ENCODE peak calls at places on chromosomes 5 and 9, in eight cellular contexts. R is adrenal gland, O is fibroblast of mammary gland, K is fibroblast of villous mesenchyme, M is HCT116, H is psoas muscle, F is endodermal cell, Z is astrocyte of the spinal cord. D is an unnamed sample.
A peak's percentile ranks its signal among the peaks of the same experiment; 100 is the strongest.

GRCh38 chr5:171420429-171421231 is 1.2 kb downstream of the FGF18 start:
- DNase-seq in R (peak; percentile 79), O (peak; percentile 87), K (peak; percentile 55), M (no peak), H (peak; percentile 91), F (peak; percentile 74), Z (peak; percentile 82), D (peak; percentile 87)

GRCh38 chr9:126611592-126612328 is 2.0 kb upstream of the LMX1B start:
- DNase-seq in R (peak; percentile 76), O (peak; percentile 50), K (peak; percentile 49), M (peak; percentile 32), H (peak; percentile 87), F (peak; percentile 98), Z (peak; percentile 41), D (peak; percentile 8)

GRCh38 chr9:134692573-134692860 is 50.9 kb downstream of the COL5A1 start:
- DNase-seq in R (no peak), O (no peak), K (no peak), M (no peak), H (no peak), F (no peak), Z (no peak), D (no peak)

GRCh38 chr5:122772446-122772845 is 2.4 kb upstream of the SNX2 start:
- DNase-seq in R (no peak), O (no peak), K (peak; percentile 26), M (no peak), H (no peak), F (no peak), Z (peak; percentile 51), D (peak; percentile 41)

GRCh38 chr9:101486693-101487442 is 46.8 kb upstream of the RNF20 start:
- DNase-seq in R (peak; percentile 76), O (peak; percentile 36), K (peak; percentile 32), M (peak; percentile 51), H (peak; percentile 75), F (peak; percentile 93), Z (peak; percentile 65), D (no peak)

GRCh38 chr5:135222171-135222681 is 176.8 kb downstream of the MACROH2A1 start:
- DNase-seq in R (peak; percentile 50), O (no peak), K (no peak), M (peak; percentile 15), H (peak; percentile 87), F (peak; percentile 35), Z (no peak), D (no peak)

GRCh38 chr5:139197710-139198669 is at the start of gene SIL1:
- DNase-seq in R (peak; percentile 99), O (peak; percentile 88), K (peak; percentile 95), M (peak; percentile 82), H (peak; percentile 98), F (peak; percentile 100), Z (peak; percentile 96), D (peak; percentile 79)

GRCh38 chr5:17079562-17079961 is 137.9 kb upstream of the BASP1 start:
- DNase-seq in R (peak; percentile 55), O (no peak), K (peak; percentile 65), M (no peak), H (no peak), F (no peak), Z (no peak), D (no peak)

GRCh38 chr5:10601246-10602030 is 37.6 kb downstream of the ANKRD33B start:
- DNase-seq in R (peak; percentile 76), O (peak; percentile 97), K (peak; percentile 93), M (peak; percentile 16), H (peak; percentile 92), F (peak; percentile 47), Z (peak; percentile 92), D (peak; percentile 73)

GRCh38 chr5:138654281-138654867 is 79.2 kb upstream of the HSPA9 start:
- DNase-seq in R (no peak), O (peak; percentile 75), K (peak; percentile 52), M (no peak), H (no peak), F (peak; percentile 48), Z (peak; percentile 70), D (peak; percentile 29)

GRCh38 chr5:72541501-72542235 is 34.5 kb upstream of the ZNF366 start:
- DNase-seq in R (no peak), O (no peak), K (no peak), M (no peak), H (peak; percentile 60), F (peak; percentile 89), Z (no peak), D (no peak)

GRCh38 chr5:125725686-125726085 is 697.5 kb upstream of the GRAMD2B start:
- DNase-seq in R (no peak), O (no peak), K (no peak), M (no peak), H (no peak), F (no peak), Z (no peak), D (no peak)

GRCh38 chr9:88477300-88477751 is 57.7 kb upstream of the NXNL2 start:
- DNase-seq in R (no peak), O (peak; percentile 99), K (peak; percentile 77), M (no peak), H (no peak), F (no peak), Z (peak; percentile 97), D (peak; percentile 78)

GRCh38 chr5:91219803-91220371 is 163.2 kb downstream of the ARRDC3 start:
- DNase-seq in R (peak; percentile 65), O (peak; percentile 71), K (no peak), M (peak; percentile 26), H (no peak), F (peak; percentile 73), Z (peak; percentile 55), D (peak; percentile 5)

GRCh38 chr9:6785682-6786081 is 27.9 kb downstream of the KDM4C start:
- DNase-seq in R (peak; percentile 28), O (no peak), K (no peak), M (no peak), H (no peak), F (no peak), Z (no peak), D (no peak)

GRCh38 chr9:6783753-6784152 is 26.0 kb downstream of the KDM4C start:
- DNase-seq in R (peak; percentile 2), O (no peak), K (no peak), M (no peak), H (no peak), F (no peak), Z (no peak), D (no peak)

GRCh38 chr9:6782981-6783380 is 25.2 kb downstream of the KDM4C start:
- DNase-seq in R (peak; percentile 2), O (no peak), K (peak; percentile 43), M (no peak), H (no peak), F (no peak), Z (no peak), D (no peak)

GRCh38 chr9:6788175-6789016 is 30.6 kb downstream of the KDM4C start:
- DNase-seq in R (peak; percentile 29), O (peak; percentile 62), K (peak; percentile 29), M (peak; percentile 24), H (no peak), F (peak; percentile 94), Z (peak; percentile 58), D (no peak)

DNA sequence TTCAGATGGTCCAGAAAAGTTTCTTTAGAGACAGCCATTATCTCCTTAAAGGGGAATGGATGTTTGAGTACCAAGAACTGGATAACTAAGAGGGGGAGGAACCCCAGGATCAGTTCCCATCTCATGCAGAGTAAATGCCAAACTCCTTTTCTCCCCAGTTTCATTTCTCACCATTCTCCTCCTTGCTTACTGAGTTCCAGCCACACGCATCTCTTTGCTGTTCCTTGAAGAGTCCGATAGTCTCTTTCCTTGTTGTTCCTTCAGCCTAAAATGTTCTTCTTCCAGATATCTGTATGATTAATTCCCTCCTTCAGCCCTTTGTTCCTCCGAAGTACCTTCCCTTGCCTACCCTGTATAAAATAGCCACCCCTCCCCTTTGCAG is 30.0 kb downstream of the KDM4C start:
- DNase-seq in R (no peak), O (no peak), K (no peak), M (no peak), H (no peak), F (no peak), Z (no peak), D (no peak)
- H3K4me3 ChIP-seq in R (no peak overlapping the region), O (peak overlapping the region; percentile 29), K (no peak overlapping the region), M (peak overlapping the region; percentile 43), H (no peak overlapping the region), F (no peak overlapping the region), Z (no peak overlapping the region), D (no peak overlapping the region)

GRCh38 chr5:176608937-176609723 is 826 bp downstream of the GPRIN1 start:
- DNase-seq in R (no peak), O (no peak), K (no peak), M (no peak), H (no peak), F (no peak), Z (no peak), D (no peak)
- H3K4me3 ChIP-seq in R (no peak overlapping the region), O (peak overlapping the region; percentile 45), K (peak overlapping the region; percentile 70), M (peak overlapping the region; percentile 74), H (peak overlapping the region; percentile 67), F (peak overlapping the region; percentile 76), Z (peak overlapping the region; percentile 45), D (peak overlapping the region; percentile 53)

DNA sequence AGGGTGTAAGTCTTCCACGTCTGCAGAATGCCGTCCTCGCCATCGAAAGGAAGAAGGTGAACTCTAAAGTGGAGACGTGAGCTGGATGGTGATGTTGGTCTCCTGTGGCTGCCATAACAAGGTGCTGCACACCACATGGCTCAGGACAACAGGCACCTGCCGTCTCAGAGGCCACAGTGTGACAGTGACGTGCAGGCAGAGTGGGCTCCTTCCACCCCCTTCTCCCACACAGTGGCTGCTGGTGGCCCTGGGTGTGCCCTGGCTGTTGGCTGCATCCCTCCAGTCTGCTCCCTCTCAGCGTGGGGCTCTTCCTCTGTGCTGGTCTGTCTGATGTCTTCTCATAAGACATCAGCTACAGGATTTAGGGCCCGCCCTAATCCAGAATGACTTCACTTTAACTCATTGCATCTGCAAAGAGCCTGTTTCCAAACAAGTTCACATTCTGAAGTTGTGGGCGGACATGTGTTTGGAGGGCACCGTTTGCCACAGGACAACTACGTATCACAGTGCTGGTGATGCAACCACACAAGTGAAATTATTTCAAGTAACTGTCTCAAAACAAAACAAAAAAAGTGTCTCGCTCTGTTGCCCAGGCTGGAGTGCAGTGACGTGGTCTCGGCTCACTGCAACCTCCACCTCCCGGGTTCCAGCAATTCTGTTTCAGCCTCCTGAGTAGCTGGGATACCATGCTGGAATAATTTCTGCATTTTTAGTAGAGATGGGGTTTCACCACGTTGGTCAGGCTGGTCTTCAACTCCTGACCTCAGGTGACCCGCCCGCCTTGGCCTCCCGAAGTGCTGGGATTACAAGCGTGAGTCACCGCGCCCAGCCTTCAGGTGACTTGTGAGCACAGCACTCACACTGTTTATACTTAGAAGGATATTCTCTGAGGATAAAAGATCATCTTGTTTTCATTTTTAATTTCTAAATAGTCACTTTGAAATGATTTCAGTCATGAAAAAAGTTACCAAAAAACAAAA is 31.3 kb upstream of the CLPTM1L start:
- DNase-seq in R (no peak), O (peak; percentile 29), K (no peak), M (no peak), H (no peak), F (no peak), Z (no peak), D (no peak)
- H3K4me3 ChIP-seq in R (no peak overlapping the region), O (no peak overlapping the region), K (no peak overlapping the region), M (no peak overlapping the region), H (no peak overlapping the region), F (no peak overlapping the region), Z (no peak overlapping the region), D (no peak overlapping the region)

GRCh38 chr5:179061025-179061424 is 852 bp downstream of the ZNF354C start:
- DNase-seq in R (no peak), O (no peak), K (no peak), M (no peak), H (peak; percentile 50), F (no peak), Z (no peak), D (no peak)
- H3K4me3 ChIP-seq in R (peak overlapping the region; percentile 43), O (peak overlapping the region; percentile 69), K (peak overlapping the region; percentile 70), M (no peak overlapping the region), H (peak overlapping the region; percentile 82), F (peak overlapping the region; percentile 83), Z (peak overlapping the region; percentile 72), D (peak overlapping the region; percentile 73)